ENCODE peak calls at places on chromosomes 16 and 17, in six cellular contexts. L is fibroblast of lung, T is K562, Z is GM23248, U is DND-41, N is H1. O is an unnamed sample.

GRCh38 chr17:1644493-1645206 is 882 bp downstream of the SCARF1 start:
- DNase-seq in L (no peak), T (no peak), Z (peak), U (no peak), N (no peak), O (peak)

GRCh38 chr16:54934536-54935410 is 4.1 kb downstream of the IRX5 start:
- DNase-seq in L (no peak), T (no peak), Z (peak), U (no peak), N (no peak), O (peak)

GRCh38 chr17:66302761-66303626 is 581 bp downstream of the PRKCA start:
- DNase-seq in L (peak), T (peak), Z (peak), U (peak), N (no peak), O (peak)

GRCh38 chr16:68737730-68738590 is 868 bp downstream of the CDH1 start:
- DNase-seq in L (no peak), T (no peak), Z (no peak), U (no peak), N (no peak), O (peak)

GRCh38 chr16:57284952-57285263 is 436 bp upstream of the PLLP start:
- DNase-seq in L (no peak), T (no peak), Z (no peak), U (no peak), N (no peak), O (no peak)

GRCh38 chr17:58310511-58311428 is 17.8 kb downstream of the TSPOAP1 start:
- DNase-seq in L (no peak), T (no peak), Z (no peak), U (no peak), N (no peak), O (no peak)

GRCh38 chr17:38982858-38983746 is 15.9 kb upstream of the FBXO47 start:
- DNase-seq in L (peak), T (peak), Z (peak), U (peak), N (peak), O (peak)

GRCh38 chr16:55571-56136 is 2.0 kb downstream of the SNRNP25 start:
- DNase-seq in L (no peak), T (no peak), Z (no peak), U (no peak), N (no peak), O (no peak)

GRCh38 chr16:23597003-23597756 is 1.1 kb upstream of the NDUFAB1 start:
- DNase-seq in L (no peak), T (peak), Z (peak), U (peak), N (peak), O (no peak)

GRCh38 chr17:73359987-73360410 is 48.2 kb upstream of the CDC42EP4 start:
- DNase-seq in L (no peak), T (no peak), Z (no peak), U (no peak), N (peak), O (peak)

DNA sequence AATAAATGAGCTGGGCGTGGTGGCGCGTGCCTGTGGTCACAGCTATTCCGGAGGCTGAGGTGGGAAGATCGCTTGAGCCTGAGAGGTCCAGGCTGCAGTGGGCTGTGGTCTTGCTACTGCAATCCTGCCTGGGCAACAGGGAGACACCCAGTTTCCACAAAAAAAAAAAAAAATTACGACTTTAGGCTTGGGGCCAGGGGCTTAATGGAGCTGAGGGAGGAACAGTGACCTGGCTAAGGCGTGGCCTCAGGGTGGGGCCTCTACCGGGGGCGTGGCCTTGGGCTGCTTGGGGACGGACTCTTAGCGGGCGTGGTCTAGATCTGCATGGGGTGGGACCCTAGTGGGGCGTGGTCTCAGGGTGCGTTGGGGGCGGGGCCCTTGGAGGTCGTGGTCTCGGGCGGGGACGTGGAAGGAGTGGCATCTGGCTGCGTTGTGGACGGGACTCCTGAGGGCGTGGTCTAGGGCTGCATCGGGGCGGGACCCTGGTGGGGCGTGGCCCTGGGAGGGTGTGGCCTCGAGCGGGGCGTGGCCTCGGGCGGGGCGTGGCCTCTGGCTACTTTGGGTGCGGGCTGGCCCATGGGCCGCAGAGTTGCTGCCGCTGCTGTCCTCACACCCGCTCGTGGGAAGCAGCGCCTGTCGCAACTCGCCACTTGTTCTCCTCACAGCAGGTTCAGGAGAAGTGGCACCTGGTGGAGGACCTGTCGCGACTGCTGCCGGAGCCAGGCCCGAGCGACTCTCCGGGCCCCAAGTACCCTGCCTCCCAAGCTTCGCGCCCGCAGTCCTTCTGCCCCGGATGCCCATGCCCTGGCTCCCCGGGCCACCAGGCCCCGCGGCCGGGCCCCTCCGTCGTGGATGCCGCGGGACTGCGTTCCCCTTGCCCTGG is 5.8 kb upstream of the C17orf99 start:
- DNase-seq in L (peak), T (peak), Z (peak), U (peak), N (peak), O (peak)
- H3K9ac ChIP-seq in L (no peak), T (peak), Z (no peak), U (no peak), N (no peak), O (no peak)

DNA sequence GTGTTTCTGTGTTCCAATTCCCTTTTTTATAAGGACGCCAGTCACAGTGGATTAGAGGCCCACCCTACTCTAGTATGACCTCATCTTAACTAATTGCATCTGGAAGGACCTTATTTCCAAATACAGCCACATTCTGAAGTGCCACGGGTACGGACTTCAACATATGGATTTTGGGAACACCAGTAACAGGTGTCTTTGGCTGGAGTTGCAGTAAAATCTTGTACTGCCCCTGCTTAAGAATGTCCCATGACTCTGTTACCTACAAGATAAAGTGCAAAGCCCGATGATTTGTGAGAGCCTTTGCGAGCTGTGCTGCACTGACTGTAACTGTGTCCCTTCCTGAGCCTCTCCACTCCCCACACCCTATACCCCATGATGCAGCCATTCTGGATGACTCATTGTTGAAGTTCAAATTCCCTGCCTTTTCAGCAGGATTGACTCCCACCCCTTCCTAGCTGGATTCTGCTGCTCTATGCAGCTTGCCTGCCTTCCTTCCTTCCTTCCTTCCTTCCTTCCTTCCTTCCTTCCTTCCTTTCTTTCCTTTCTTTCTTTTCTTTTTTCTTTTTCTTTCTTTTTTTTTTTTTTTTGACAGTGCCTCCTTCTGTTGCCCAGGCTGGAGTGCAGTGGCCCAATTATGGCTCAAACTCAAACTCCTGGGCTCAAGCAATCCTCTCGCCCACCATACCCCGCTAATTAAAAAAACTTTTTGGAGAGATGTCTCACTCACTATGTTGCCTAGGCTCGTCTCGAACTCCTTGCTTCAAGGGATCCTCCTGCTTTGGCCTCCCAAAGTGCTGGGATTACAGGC is 2.1 kb downstream of the HCRT start:
- DNase-seq in L (peak), T (peak), Z (peak), U (no peak), N (no peak), O (peak)
- TF ChIP-seq EZH2 in L (no peak), T (no peak), Z (no peak), U (no peak), N (no peak), O (no peak)

GRCh38 chr16:25699069-25699468 is 7.3 kb downstream of the HS3ST4 start:
- DNase-seq in L (no peak), T (no peak), Z (no peak), U (no peak), N (no peak), O (no peak)
- H3K4me2 ChIP-seq in L (no peak), T (no peak), Z (no peak), U (no peak), N (no peak), O (no peak)

DNA sequence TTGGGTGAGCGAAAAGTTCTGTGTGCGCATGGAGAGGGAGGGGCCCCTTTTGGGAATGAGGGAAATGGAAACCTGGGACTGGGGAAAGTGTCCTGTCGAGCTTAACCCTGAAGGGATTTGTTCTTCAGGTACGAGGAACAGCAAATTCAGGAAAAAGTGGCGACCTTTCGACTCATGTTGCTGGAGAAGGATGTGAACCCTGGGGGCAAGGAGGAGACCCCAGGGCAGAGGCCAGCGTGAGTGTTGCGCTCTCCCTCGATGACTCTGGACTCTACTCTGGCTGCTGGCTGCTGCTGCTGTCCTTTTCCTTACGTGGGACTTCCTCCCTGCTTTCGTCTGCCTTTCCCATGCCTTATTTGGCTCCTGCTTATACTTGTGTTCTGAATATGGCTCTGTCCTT is 4.9 kb downstream of the SRRM2 start:
- DNase-seq in L (no peak), T (no peak), Z (no peak), U (no peak), N (no peak), O (no peak)
- H3K9ac ChIP-seq in L (no peak), T (no peak), Z (no peak), U (no peak), N (no peak), O (no peak)

GRCh38 chr16:58629681-58630640 is at the start of gene CNOT1:
- DNase-seq in L (peak), T (peak), Z (peak), U (peak), N (peak), O (peak)
- TF ChIP-seq EZH2 in L (peak), T (no peak), Z (no peak), U (peak), N (no peak), O (peak)

GRCh38 chr17:19641687-19642372 is 6.7 kb upstream of the ALDH3A2 start:
- DNase-seq in L (no peak), T (no peak), Z (no peak), U (no peak), N (no peak), O (peak)

GRCh38 chr17:19645608-19646250 is 2.8 kb upstream of the ALDH3A2 start:
- DNase-seq in L (peak), T (peak), Z (peak), U (peak), N (no peak), O (no peak)

GRCh38 chr17:19646788-19647696 is 1.5 kb upstream of the ALDH3A2 start:
- DNase-seq in L (peak), T (no peak), Z (peak), U (no peak), N (no peak), O (peak)

GRCh38 chr17:19642373-19642893 is 6.1 kb upstream of the ALDH3A2 start:
- DNase-seq in L (no peak), T (no peak), Z (no peak), U (no peak), N (no peak), O (no peak)

DNA sequence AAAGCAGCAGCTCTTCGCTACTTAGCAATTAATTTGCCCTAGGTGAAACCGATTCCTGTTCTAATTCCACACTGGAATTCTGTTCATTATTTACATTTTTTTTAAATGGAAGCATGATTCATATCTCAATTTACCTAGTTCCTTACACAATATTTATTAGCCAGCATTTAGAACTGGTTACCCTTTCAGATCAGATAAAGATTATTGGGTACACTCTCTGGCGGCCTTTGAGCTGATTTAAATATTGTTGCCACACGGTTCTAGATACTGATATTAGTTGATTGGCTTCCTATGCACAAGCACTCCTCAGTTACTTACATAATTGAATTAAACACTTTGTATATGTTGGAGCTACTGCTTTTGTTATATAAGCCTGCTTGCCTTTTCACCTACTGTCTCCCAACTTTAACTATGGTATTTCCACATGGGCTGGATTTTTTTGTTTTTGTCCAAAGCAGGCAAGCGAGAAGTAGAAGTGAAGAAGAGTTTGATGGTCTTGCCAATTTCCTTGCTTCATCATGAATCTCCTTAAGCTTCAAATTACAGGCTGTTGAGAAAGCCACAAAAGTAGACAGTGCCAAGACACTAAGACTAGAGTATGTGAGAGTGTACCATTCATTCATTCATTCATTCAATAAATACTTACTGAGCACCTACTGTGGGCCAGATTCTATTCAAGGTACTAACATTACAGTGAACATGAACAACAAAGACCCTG is 3.9 kb upstream of the ALDH3A2 start:
- DNase-seq in L (peak), T (no peak), Z (peak), U (no peak), N (no peak), O (no peak)
- H3K4me2 ChIP-seq in L (no peak), T (no peak), Z (no peak), U (no peak), N (no peak), O (no peak)

DNA sequence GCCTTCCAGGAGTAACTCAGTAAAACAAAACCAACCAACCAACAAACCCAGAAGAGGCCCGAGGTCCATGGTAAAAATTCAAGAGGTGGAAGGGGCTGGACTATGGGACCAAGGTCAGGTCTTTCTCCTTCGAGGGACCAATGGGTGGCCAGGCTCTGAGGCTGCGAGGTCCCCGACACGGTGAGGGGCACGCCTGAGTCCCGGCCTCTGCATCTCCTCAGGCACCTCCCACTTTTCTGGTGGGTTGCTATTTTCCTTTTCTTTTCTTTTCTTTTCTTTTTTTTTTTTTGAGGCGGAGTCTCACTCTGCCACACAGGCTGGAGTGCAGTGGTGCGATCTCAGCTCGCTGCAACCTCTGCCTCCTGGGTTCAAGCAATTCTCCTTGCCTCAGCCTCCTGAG is 18.0 kb downstream of the CD7 start:
- DNase-seq in L (no peak), T (no peak), Z (no peak), U (peak), N (no peak), O (no peak)
- H3K9ac ChIP-seq in L (no peak), T (peak), Z (no peak), U (peak), N (no peak), O (no peak)

DNA sequence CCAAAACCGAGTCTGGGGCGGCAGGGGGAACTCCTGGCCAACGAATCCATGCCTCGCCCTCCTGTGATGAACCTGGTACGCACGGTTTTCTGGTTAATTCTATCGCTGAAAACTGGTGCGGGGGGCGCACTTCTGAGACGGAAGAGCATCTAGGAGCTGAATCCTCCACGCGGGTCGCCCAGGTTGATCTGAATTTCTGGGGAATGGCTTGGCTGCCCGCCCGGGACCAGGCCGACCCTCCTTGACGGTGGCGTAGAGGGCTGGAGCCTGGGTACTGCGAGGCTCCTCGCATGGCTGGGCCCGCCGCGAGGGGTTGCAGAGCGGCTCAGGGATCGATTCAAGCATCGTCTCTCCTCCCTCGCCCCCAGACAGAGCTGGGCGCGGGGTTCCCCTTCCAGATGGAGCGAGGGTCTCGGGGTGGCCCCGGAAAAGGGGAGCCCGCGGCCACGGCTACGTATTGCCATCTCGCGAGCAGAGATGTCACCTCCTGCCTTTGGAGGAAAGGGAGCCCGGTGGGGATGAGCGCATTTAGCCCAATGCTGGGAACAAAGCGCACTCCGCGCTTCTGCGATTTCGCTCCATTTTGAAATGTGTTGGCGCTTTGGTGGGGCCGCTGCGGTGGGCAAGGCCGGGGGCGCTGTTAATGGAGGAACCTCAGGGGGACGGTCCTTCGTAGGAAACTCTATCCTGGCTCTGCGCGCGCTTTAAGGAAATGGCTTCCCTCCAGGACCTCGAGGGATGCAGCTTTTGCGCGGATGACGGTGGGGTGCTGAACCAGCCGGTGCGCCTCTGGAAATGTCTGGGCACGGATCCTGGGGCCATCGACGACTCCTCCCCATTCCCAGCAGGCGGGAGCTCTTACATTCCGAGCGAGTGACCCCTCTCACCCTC is 2.7 kb downstream of the MAPT start:
- DNase-seq in L (no peak), T (no peak), Z (no peak), U (no peak), N (no peak), O (peak)
- TF ChIP-seq EZH2 in L (peak), T (no peak), Z (no peak), U (no peak), N (peak), O (peak)